ENCODE peak calls at places on chromosomes 3 and 15, in seven cellular contexts. W is activated T-helper 1 cell treated with Interleukin-2 at 50 U/mL for 16 hours; T is activated CD8-positive, alpha-beta memory T cell treated with anti-CD3 and anti-CD28 coated beads for 1 hour; Z is WTC11; K is fibroblast of gingiva; G is hepatic stellate cell; L is hippocampal formation. U is an unnamed sample.

GRCh38 chr3:47916201-47916600 is 100.0 kb downstream of the MAP4 start:
- DNase-seq in W (no peak), T (no peak), Z (no peak), K (no peak), G (no peak), L (no peak), U (no peak)

GRCh38 chr3:195020921-195021320 is 250.0 kb downstream of the XXYLT1 start:
- DNase-seq in W (no peak), T (no peak), Z (no peak), K (no peak), G (no peak), L (no peak), U (no peak)

GRCh38 chr15:82540984-82541431 is 751 bp upstream of the RPS17 start:
- DNase-seq in W (no peak), T (no peak), Z (peak; percentile 46), K (peak; percentile 3), G (peak; percentile 30), L (no peak), U (no peak)

GRCh38 chr3:47578691-47579632 is at the start of gene CSPG5:
- DNase-seq in W (peak; percentile 4), T (no peak), Z (peak; percentile 44), K (no peak), G (no peak), L (peak; percentile 23), U (peak; percentile 13)

GRCh38 chr3:126087552-126088175 is 3.7 kb upstream of the SLC41A3 start:
- DNase-seq in W (no peak), T (no peak), Z (no peak), K (no peak), G (no peak), L (no peak), U (no peak)

GRCh38 chr3:47850062-47850802 is 47.3 kb downstream of the DHX30 start:
- DNase-seq in W (no peak), T (no peak), Z (no peak), K (peak; percentile 29), G (peak; percentile 60), L (no peak), U (no peak)

GRCh38 chr3:123158330-123158729 is 43.4 kb upstream of the SEC22A start:
- DNase-seq in W (no peak), T (no peak), Z (no peak), K (no peak), G (no peak), L (no peak), U (no peak)

GRCh38 chr3:71315431-71315830 is 268.1 kb downstream of the FOXP1 start:
- DNase-seq in W (no peak), T (no peak), Z (no peak), K (no peak), G (no peak), L (no peak), U (no peak)

GRCh38 chr3:118075873-118076272 is 958.8 kb downstream of the IGSF11 start:
- DNase-seq in W (no peak), T (no peak), Z (no peak), K (no peak), G (no peak), L (no peak), U (no peak)

GRCh38 chr3:108006901-108007331 is 83.9 kb downstream of the CD47 start:
- DNase-seq in W (no peak), T (no peak), Z (no peak), K (peak; percentile 32), G (no peak), L (peak; percentile 52), U (no peak)

GRCh38 chr3:110383356-110383755 is 688.3 kb upstream of the NECTIN3 start:
- DNase-seq in W (no peak), T (no peak), Z (no peak), K (peak; percentile 38), G (no peak), L (no peak), U (no peak)

GRCh38 chr3:108474581-108474980 is 35.8 kb downstream of the MYH15 start:
- DNase-seq in W (no peak), T (no peak), Z (no peak), K (peak; percentile 7), G (no peak), L (no peak), U (no peak)

GRCh38 chr3:116339441-116340028 is 105.8 kb downstream of the LSAMP start:
- DNase-seq in W (no peak), T (no peak), Z (no peak), K (peak; percentile 41), G (no peak), L (no peak), U (no peak)

GRCh38 chr15:93515256-93516044 is 426.4 kb upstream of the RGMA start:
- DNase-seq in W (no peak), T (no peak), Z (no peak), K (no peak), G (no peak), L (no peak), U (no peak)

GRCh38 chr15:50068016-50068415 is 51.0 kb downstream of the ATP8B4 start:
- DNase-seq in W (no peak), T (no peak), Z (no peak), K (no peak), G (no peak), L (no peak), U (no peak)

GRCh38 chr3:184821034-184821433 is 9.1 kb downstream of the VPS8 start:
- DNase-seq in W (no peak), T (no peak), Z (no peak), K (no peak), G (no peak), L (no peak), U (no peak)

GRCh38 chr3:127578168-127578567 is 12.4 kb downstream of the TPRA1 start:
- DNase-seq in W (no peak), T (no peak), Z (no peak), K (no peak), G (no peak), L (no peak), U (no peak)

GRCh38 chr3:7518471-7518870 is 657.6 kb downstream of the GRM7 start:
- DNase-seq in W (no peak), T (no peak), Z (no peak), K (no peak), G (no peak), L (no peak), U (no peak)

GRCh38 chr15:70852501-70853269 is 1.3 kb downstream of the LARP6 start:
- DNase-seq in W (no peak), T (no peak), Z (no peak), K (no peak), G (peak; percentile 65), L (no peak), U (no peak)

GRCh38 chr3:53199834-53200233 is 38.8 kb downstream of the PRKCD start:
- DNase-seq in W (no peak), T (no peak), Z (no peak), K (no peak), G (no peak), L (no peak), U (no peak)

GRCh38 chr15:58244546-58244945 is 106.4 kb downstream of the AQP9 start:
- DNase-seq in W (no peak), T (no peak), Z (no peak), K (no peak), G (no peak), L (no peak), U (no peak)

GRCh38 chr3:188683032-188683491 is 488.7 kb upstream of the TPRG1 start:
- DNase-seq in W (no peak), T (no peak), Z (no peak), K (peak; percentile 90), G (peak; percentile 47), L (no peak), U (no peak)

GRCh38 chr15:31147943-31148621 is 46.6 kb upstream of the TRPM1 start:
- DNase-seq in W (no peak), T (no peak), Z (no peak), K (no peak), G (no peak), L (no peak), U (no peak)

GRCh38 chr3:69231929-69232437 is 109.6 kb upstream of the LMOD3 start:
- DNase-seq in W (no peak), T (no peak), Z (no peak), K (no peak), G (no peak), L (no peak), U (no peak)

GRCh38 chr15:56798639-56799038 is 65.3 kb upstream of the ZNF280D start:
- DNase-seq in W (no peak), T (no peak), Z (no peak), K (no peak), G (no peak), L (no peak), U (no peak)

U was measured in CD4-positive, CD25-positive, alpha-beta regulatory T cell.